ENCODE peak calls at places on chromosomes 3 and 15, in seven cellular contexts. One of them, this sample, is unnamed.
A peak's percentile ranks its signal among the peaks of the same experiment; 100 is the strongest.

GRCh38 chr3:182241777-182242556 is 530.2 kb downstream of the SOX2 start:
- DNase-seq in A549: no peak
- DNase-seq in lower leg skin: peak; percentile 14
- DNase-seq in IMR-90: no peak
- DNase-seq in astrocyte: peak; percentile 97
- DNase-seq in fibroblast of lung: peak; percentile 85
- DNase-seq in GM12865: no peak
- DNase-seq in this sample: peak; percentile 8

GRCh38 chr15:98596885-98597343 is 51.4 kb upstream of the IGF1R start:
- DNase-seq in A549: no peak
- DNase-seq in lower leg skin: no peak
- DNase-seq in IMR-90: no peak
- DNase-seq in astrocyte: no peak
- DNase-seq in fibroblast of lung: peak; percentile 28
- DNase-seq in GM12865: no peak
- DNase-seq in this sample: no peak

GRCh38 chr3:169148448-169149348 is 514.8 kb downstream of the MECOM start:
- DNase-seq in A549: no peak
- DNase-seq in lower leg skin: no peak
- DNase-seq in IMR-90: no peak
- DNase-seq in astrocyte: peak; percentile 27
- DNase-seq in fibroblast of lung: no peak
- DNase-seq in GM12865: no peak
- DNase-seq in this sample: no peak

GRCh38 chr3:90132220-90132619 is 1024.8 kb downstream of the EPHA3 start:
- DNase-seq in A549: no peak
- DNase-seq in lower leg skin: no peak
- DNase-seq in IMR-90: no peak
- DNase-seq in astrocyte: no peak
- DNase-seq in fibroblast of lung: no peak
- DNase-seq in GM12865: no peak
- DNase-seq in this sample: no peak

GRCh38 chr15:80866936-80867335 is 87.8 kb downstream of the CEMIP start:
- DNase-seq in A549: no peak
- DNase-seq in lower leg skin: no peak
- DNase-seq in IMR-90: no peak
- DNase-seq in astrocyte: no peak
- DNase-seq in fibroblast of lung: no peak
- DNase-seq in GM12865: no peak
- DNase-seq in this sample: no peak

GRCh38 chr15:74988007-74988800 is 7.2 kb upstream of the SCAMP5 start:
- DNase-seq in A549: peak; percentile 64
- DNase-seq in lower leg skin: no peak
- DNase-seq in IMR-90: peak; percentile 7
- DNase-seq in astrocyte: no peak
- DNase-seq in fibroblast of lung: peak; percentile 16
- DNase-seq in GM12865: peak; percentile 65
- DNase-seq in this sample: no peak

GRCh38 chr3:65979152-65979551 is 59.6 kb downstream of the MAGI1 start:
- DNase-seq in A549: no peak
- DNase-seq in lower leg skin: no peak
- DNase-seq in IMR-90: peak; percentile 80
- DNase-seq in astrocyte: peak; percentile 88
- DNase-seq in fibroblast of lung: peak; percentile 91
- DNase-seq in GM12865: no peak
- DNase-seq in this sample: peak; percentile 94

GRCh38 chr3:157540656-157541055 is 37.4 kb upstream of the VEPH1 start:
- DNase-seq in A549: no peak
- DNase-seq in lower leg skin: no peak
- DNase-seq in IMR-90: no peak
- DNase-seq in astrocyte: no peak
- DNase-seq in fibroblast of lung: no peak
- DNase-seq in GM12865: no peak
- DNase-seq in this sample: no peak

GRCh38 chr3:178001670-178002101 is 534.5 kb upstream of the KCNMB2 start:
- DNase-seq in A549: no peak
- DNase-seq in lower leg skin: peak; percentile 13
- DNase-seq in IMR-90: no peak
- DNase-seq in astrocyte: no peak
- DNase-seq in fibroblast of lung: no peak
- DNase-seq in GM12865: peak; percentile 66
- DNase-seq in this sample: no peak

GRCh38 chr15:88637841-88638625 is 783 bp upstream of the ISG20 start:
- DNase-seq in A549: no peak
- DNase-seq in lower leg skin: no peak
- DNase-seq in IMR-90: no peak
- DNase-seq in astrocyte: no peak
- DNase-seq in fibroblast of lung: no peak
- DNase-seq in GM12865: no peak
- DNase-seq in this sample: peak; percentile 44

GRCh38 chr15:62740141-62741004 is 302.2 kb upstream of the TPM1 start:
- DNase-seq in A549: peak; percentile 28
- DNase-seq in lower leg skin: no peak
- DNase-seq in IMR-90: peak; percentile 54
- DNase-seq in astrocyte: peak; percentile 48
- DNase-seq in fibroblast of lung: peak; percentile 51
- DNase-seq in GM12865: no peak
- DNase-seq in this sample: no peak

GRCh38 chr15:62745621-62746180 is 296.8 kb upstream of the TPM1 start:
- DNase-seq in A549: no peak
- DNase-seq in lower leg skin: no peak
- DNase-seq in IMR-90: peak; percentile 18
- DNase-seq in astrocyte: no peak
- DNase-seq in fibroblast of lung: peak; percentile 73
- DNase-seq in GM12865: no peak
- DNase-seq in this sample: no peak

GRCh38 chr15:62739507-62739906 is 303.0 kb upstream of the TPM1 start:
- DNase-seq in A549: no peak
- DNase-seq in lower leg skin: no peak
- DNase-seq in IMR-90: peak; percentile 86
- DNase-seq in astrocyte: peak; percentile 89
- DNase-seq in fibroblast of lung: peak; percentile 8
- DNase-seq in GM12865: no peak
- DNase-seq in this sample: peak; percentile 76

GRCh38 chr15:62741106-62741505 is 301.4 kb upstream of the TPM1 start:
- DNase-seq in A549: no peak
- DNase-seq in lower leg skin: no peak
- DNase-seq in IMR-90: no peak
- DNase-seq in astrocyte: no peak
- DNase-seq in fibroblast of lung: no peak
- DNase-seq in GM12865: no peak
- DNase-seq in this sample: no peak

DNA sequence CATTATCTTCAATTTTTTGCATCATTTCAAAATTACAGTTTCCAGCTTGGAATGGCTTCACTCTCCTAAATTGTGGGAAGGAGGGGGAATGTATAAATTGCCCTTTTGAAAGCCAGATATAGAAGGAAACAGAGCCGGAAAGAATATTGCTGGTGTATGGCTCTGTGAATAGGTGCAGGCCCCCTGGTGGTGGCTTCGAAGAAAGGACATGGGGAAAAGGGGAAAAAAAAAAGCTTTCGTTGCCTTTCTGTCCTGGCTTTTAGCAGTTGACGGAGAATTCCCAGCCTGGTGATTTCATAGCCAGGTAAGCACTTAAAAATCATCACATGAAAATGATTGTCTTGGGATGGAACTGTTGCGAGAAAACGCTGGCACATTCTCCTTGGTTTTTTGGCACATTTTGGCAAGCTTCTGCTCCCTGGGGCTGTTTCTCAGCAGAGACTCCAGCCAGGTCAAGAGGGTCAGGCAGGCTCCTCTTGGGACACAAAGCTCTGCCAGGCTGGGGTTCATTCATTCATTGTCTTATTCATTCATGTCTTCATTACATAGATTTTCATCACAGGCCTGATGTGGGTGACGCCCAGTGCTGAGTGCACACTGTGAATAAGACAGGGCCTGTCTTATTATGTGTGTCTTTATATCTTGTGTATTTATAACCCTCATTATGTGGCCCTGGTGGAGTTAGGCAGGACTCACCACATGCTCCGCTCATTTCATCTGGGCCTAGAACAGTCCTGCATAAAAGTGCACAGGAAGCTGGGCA is 300.0 kb upstream of the TPM1 start:
- DNase-seq in A549: peak; percentile 70
- DNase-seq in lower leg skin: peak; percentile 83
- DNase-seq in IMR-90: peak; percentile 90
- DNase-seq in astrocyte: peak; percentile 76
- DNase-seq in fibroblast of lung: peak; percentile 96
- DNase-seq in GM12865: peak; percentile 65
- DNase-seq in this sample: peak; percentile 97
- TF ChIP-seq CTCF in A549: peak; percentile 96
- TF ChIP-seq CTCF in lower leg skin: peak; percentile 20
- TF ChIP-seq CTCF in IMR-90: peak; percentile 83
- TF ChIP-seq CTCF in astrocyte: peak; percentile 87
- TF ChIP-seq CTCF in fibroblast of lung: peak; percentile 87
- TF ChIP-seq CTCF in GM12865: peak; percentile 81
- TF ChIP-seq CTCF in this sample: peak; percentile 86

GRCh38 chr15:51731549-51732267 is 5.7 kb downstream of the LYSMD2 start:
- DNase-seq in A549: no peak
- DNase-seq in lower leg skin: peak; percentile 25
- DNase-seq in IMR-90: peak; percentile 85
- DNase-seq in astrocyte: peak; percentile 37
- DNase-seq in fibroblast of lung: peak; percentile 78
- DNase-seq in GM12865: peak; percentile 91
- DNase-seq in this sample: no peak

GRCh38 chr15:51736069-51736468 is 1.4 kb downstream of the LYSMD2 start:
- DNase-seq in A549: no peak
- DNase-seq in lower leg skin: no peak
- DNase-seq in IMR-90: no peak
- DNase-seq in astrocyte: no peak
- DNase-seq in fibroblast of lung: no peak
- DNase-seq in GM12865: peak; percentile 86
- DNase-seq in this sample: no peak

GRCh38 chr15:51735611-51736010 is 1.8 kb downstream of the LYSMD2 start:
- DNase-seq in A549: no peak
- DNase-seq in lower leg skin: no peak
- DNase-seq in IMR-90: no peak
- DNase-seq in astrocyte: no peak
- DNase-seq in fibroblast of lung: no peak
- DNase-seq in GM12865: peak; percentile 45
- DNase-seq in this sample: no peak

GRCh38 chr15:51735211-51735610 is 2.2 kb downstream of the LYSMD2 start:
- DNase-seq in A549: no peak
- DNase-seq in lower leg skin: no peak
- DNase-seq in IMR-90: no peak
- DNase-seq in astrocyte: no peak
- DNase-seq in fibroblast of lung: no peak
- DNase-seq in GM12865: peak; percentile 70
- DNase-seq in this sample: no peak

DNA sequence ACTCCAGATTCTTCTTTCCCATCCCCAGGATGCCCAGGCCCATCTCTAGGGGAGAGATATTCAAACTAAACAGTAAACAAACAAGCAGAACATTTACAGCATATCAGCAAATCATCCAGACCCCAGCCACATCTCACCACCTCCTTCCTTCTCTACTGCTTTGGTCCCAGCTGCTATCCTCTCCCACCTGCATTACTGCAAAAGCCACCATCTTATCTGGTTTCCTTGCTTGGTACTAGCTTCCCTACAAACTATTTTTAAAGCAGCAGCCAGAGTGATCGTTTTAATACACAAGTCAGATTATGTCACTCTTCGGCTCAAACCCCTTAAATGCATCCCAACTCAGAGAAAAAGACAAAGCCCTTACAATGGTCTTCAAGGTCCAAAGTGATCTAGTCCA is 4.8 kb downstream of the LYSMD2 start:
- DNase-seq in A549: no peak
- DNase-seq in lower leg skin: no peak
- DNase-seq in IMR-90: no peak
- DNase-seq in astrocyte: no peak
- DNase-seq in fibroblast of lung: no peak
- DNase-seq in GM12865: no peak
- DNase-seq in this sample: no peak
- H3K4me3 ChIP-seq in A549: no peak overlapping the region
- H3K4me3 ChIP-seq in lower leg skin: no peak overlapping the region
- H3K4me3 ChIP-seq in IMR-90: no peak overlapping the region
- H3K4me3 ChIP-seq in astrocyte: no peak overlapping the region
- H3K4me3 ChIP-seq in fibroblast of lung: no peak overlapping the region
- H3K4me3 ChIP-seq in GM12865: no peak overlapping the region
- H3K4me3 ChIP-seq in this sample: no peak overlapping the region

DNA sequence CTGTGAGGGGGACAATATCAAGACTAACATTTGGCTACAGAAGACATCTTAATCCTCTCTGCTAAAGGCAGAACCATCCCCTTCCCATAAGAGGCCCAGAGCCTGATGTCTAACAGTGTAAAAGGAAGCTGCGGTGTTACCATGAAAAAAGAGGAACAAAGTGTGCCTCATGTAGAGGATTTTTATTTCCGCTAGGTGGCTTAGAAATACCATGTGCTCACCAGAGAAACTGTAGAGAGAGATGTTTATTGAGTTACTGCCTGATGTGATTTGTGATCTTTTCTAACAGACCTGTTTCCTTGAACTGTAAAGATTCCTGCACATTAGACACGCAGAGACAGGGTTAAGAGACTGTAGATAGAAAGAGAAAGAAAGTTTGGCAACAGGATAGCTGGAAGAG is 22.1 kb downstream of the OR5H15 start:
- DNase-seq in A549: no peak
- DNase-seq in lower leg skin: no peak
- DNase-seq in IMR-90: no peak
- DNase-seq in astrocyte: no peak
- DNase-seq in fibroblast of lung: no peak
- DNase-seq in GM12865: peak; percentile 56
- DNase-seq in this sample: no peak
- TF ChIP-seq CTCF in A549: no peak
- TF ChIP-seq CTCF in lower leg skin: no peak
- TF ChIP-seq CTCF in IMR-90: peak; percentile 12
- TF ChIP-seq CTCF in astrocyte: no peak
- TF ChIP-seq CTCF in fibroblast of lung: no peak
- TF ChIP-seq CTCF in GM12865: peak; percentile 46
- TF ChIP-seq CTCF in this sample: peak; percentile 5

DNA sequence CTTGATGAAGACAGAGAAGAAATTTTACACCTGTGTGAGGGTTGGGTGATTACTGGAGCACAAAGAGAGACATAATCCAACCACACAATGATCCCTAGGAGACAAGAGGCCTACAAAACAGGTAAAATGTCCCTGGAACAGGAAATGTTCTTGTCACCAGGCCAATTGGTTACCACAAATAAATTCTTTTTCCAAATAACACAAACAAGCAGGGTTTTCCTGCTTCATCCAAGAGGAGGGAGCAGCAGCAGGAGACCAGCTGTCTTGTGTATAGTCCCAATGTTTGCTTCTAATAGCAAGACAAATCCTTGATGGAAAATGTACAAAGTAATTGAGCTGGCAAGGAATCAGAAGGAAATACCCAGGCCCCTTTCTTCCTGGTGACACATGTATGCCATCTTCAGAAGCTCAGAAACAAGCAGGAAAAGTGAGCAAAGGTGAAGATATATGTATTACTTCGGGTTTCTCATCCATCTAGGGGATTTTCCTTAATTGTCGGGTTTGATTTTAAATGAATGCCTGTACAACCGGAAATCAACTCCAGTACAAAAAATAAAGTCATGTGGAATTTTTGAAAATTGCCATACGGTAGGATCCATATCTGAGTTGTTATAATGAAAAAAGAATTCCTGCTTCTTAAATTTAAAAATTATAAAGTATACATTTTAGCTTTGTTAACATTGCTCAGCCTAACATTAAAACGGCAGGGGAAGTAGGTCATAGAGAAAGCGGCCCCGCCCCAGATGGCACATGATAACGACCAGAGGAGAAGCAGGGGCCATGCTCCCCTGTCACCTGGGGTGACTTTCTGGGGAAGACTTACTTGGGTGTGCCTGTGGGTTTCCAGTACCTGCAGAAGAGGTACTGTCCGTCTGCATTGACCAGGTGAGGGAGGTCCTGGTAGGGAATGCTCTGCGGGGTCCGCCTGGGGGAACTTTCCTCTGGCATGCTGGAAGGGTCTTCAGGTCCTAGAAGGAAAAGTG is 1.2 kb downstream of the MGLL start:
- DNase-seq in A549: no peak
- DNase-seq in lower leg skin: no peak
- DNase-seq in IMR-90: peak; percentile 56
- DNase-seq in astrocyte: no peak
- DNase-seq in fibroblast of lung: peak; percentile 73
- DNase-seq in GM12865: peak; percentile 60
- DNase-seq in this sample: peak; percentile 62
- H3K4me3 ChIP-seq in A549: peak overlapping the region; percentile 76
- H3K4me3 ChIP-seq in lower leg skin: no peak overlapping the region
- H3K4me3 ChIP-seq in IMR-90: peak overlapping the region; percentile 41
- H3K4me3 ChIP-seq in astrocyte: no peak overlapping the region
- H3K4me3 ChIP-seq in fibroblast of lung: peak overlapping the region; percentile 64
- H3K4me3 ChIP-seq in GM12865: peak overlapping the region; percentile 98
- H3K4me3 ChIP-seq in this sample: peak overlapping the region; percentile 34

This sample was measured in AG10803.